ENCODE peak calls at places on chromosome 2, in four cellular contexts. One of them, this sample, is unnamed.

GRCh38 chr2:157644776-157645175 is 16.1 kb upstream of the ACVR1C start:
- DNase-seq in HepG2: no peak
- DNase-seq in K562: no peak
- DNase-seq in WTC11: no peak
- DNase-seq in this sample: no peak

GRCh38 chr2:30655211-30655610 is 152.0 kb downstream of the CAPN13 start:
- DNase-seq in HepG2: no peak
- DNase-seq in WTC11: no peak
- DNase-seq in K562: no peak
- DNase-seq in this sample: no peak

GRCh38 chr2:16243411-16243996 is 303.2 kb downstream of the MYCN start:
- DNase-seq in K562: no peak
- DNase-seq in HepG2: no peak
- DNase-seq in WTC11: no peak
- DNase-seq in this sample: no peak

GRCh38 chr2:125095826-125096225 is 1070.7 kb downstream of the CNTNAP5 start:
- DNase-seq in WTC11: no peak
- DNase-seq in K562: no peak
- DNase-seq in HepG2: no peak
- DNase-seq in this sample: no peak

GRCh38 chr2:226508683-226509082 is 290.9 kb downstream of the IRS1 start:
- DNase-seq in K562: no peak
- DNase-seq in HepG2: no peak
- DNase-seq in WTC11: no peak
- DNase-seq in this sample: no peak

GRCh38 chr2:73368781-73369180 is 16.9 kb upstream of the ALMS1 start:
- DNase-seq in HepG2: no peak
- DNase-seq in WTC11: no peak
- DNase-seq in K562: peak
- DNase-seq in this sample: no peak

GRCh38 chr2:38192976-38193375 is 117.0 kb upstream of the CYP1B1 start:
- DNase-seq in K562: no peak
- DNase-seq in WTC11: no peak
- DNase-seq in HepG2: no peak
- DNase-seq in this sample: no peak

GRCh38 chr2:10405441-10405840 is 42.7 kb downstream of the ODC1 start:
- DNase-seq in HepG2: no peak
- DNase-seq in K562: no peak
- DNase-seq in WTC11: no peak
- DNase-seq in this sample: peak

GRCh38 chr2:128421286-128421685 is 102.6 kb upstream of the HS6ST1 start:
- DNase-seq in K562: no peak
- DNase-seq in HepG2: no peak
- DNase-seq in WTC11: no peak
- DNase-seq in this sample: no peak

GRCh38 chr2:26380281-26380680 is 21.4 kb upstream of the DRC1 start:
- DNase-seq in WTC11: no peak
- DNase-seq in K562: no peak
- DNase-seq in HepG2: no peak
- DNase-seq in this sample: peak

DNA sequence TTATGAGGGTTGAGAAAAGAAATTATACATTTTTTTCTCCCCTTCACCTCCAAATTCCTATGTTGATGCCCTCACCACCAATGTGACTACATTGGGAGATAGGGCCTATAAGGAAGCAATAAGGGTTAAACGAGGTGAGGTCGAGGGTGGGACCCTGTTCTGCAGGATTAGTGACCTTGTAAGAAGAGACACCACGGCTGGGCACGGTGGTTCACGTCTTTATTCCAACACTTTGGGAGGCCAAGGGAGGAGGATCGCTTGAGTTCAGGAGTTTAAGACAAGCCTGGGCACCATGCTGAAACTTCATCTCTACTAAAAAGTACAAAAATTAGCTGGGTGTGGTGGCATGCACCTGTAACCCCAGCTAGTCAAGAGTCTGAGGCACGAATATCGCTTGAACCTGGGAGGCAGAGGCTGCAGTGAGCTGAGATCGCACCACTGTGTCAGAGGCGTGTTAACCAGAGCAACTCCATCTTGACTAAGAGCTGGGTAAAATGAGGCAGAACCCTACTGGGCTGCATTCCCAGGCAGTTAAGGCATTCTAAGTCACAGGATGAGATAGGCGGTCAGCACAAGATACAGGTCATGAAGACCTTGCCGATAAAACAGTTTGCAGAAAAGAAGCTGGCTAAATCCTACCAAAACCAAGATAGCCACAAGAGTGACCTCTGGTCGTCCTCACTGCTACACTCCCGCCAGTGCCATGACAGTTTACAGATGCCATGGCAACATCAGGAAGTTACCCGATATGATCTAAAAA is 76.9 kb downstream of the NCAPH start:
- DNase-seq in HepG2: no peak
- DNase-seq in WTC11: no peak
- DNase-seq in K562: no peak
- DNase-seq in this sample: no peak
- TF ChIP-seq FOXJ3 in HepG2: no peak
- TF ChIP-seq FOXJ3 in WTC11: no peak
- TF ChIP-seq FOXJ3 in K562: no peak
- TF ChIP-seq FOXJ3 in this sample: no peak

DNA sequence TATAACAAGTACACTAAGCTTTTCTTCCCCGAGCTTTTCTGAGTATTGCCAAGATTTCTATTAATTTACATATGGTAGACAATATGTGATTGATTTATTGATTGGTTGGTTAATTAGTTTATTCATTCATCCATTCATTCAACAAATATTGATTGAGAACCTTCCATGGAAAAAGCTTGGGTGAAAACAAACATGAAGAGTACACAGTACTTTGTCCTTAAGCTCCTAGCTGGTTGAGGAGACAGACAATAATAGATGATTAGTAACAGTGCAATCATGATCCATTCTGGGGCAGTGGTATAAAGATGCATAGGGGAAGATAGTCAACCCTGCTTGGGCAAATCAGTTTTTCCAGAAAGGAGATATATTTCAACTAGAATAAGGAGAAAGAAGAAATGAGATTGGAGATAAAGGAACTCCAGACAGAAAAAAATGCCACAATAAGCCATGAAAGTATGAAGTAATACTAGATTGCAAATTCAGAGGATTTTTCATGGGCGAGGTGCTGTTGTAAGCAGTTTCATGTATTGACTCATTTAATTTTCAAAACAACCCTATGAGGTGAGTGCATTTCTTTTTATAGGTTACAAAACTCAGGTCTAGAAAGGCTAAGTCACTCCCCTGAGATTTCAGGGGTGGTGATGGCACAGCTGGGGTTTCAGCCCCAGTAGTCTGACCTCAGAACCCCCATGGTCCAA is 129.5 kb downstream of the RND3 start:
- DNase-seq in K562: no peak
- DNase-seq in HepG2: no peak
- DNase-seq in WTC11: no peak
- DNase-seq in this sample: no peak
- TF ChIP-seq FOXJ3 in K562: no peak
- TF ChIP-seq FOXJ3 in HepG2: no peak
- TF ChIP-seq FOXJ3 in WTC11: no peak
- TF ChIP-seq FOXJ3 in this sample: no peak

DNA sequence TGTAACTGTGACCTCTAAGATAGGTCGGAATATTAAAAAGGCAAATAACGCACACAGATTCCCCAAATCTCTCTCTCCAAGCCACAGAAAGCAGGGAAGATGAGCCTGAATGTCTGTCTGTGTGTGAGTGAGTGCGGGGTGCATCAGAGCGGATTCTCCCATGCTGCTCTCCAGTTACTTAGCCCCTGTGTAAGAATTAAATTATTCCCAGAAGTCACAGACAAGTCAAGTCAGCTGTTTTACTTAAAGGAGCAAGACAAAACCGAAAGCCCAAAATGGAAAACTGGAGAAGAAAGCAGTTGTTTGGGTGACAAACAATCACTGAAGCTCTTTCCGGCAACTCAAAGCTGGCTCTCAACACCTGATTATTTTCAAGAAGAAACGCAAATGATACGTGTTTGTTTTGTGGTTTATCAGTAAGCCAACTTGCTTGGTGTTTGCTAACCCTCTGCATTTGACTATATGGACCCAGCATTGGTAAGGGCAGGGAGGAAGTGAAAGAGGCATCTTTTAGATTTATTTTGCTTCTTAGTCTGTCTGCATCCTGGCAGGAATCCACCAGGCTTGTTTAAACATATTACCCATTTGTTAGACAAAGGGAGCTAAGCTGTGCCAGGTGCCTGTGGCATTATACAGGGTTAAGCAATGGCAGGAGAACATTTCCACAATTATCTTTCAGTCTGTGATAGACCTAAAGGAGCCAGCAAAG is 121.5 kb upstream of the CREB1 start:
- DNase-seq in K562: no peak
- DNase-seq in WTC11: no peak
- DNase-seq in HepG2: peak
- DNase-seq in this sample: no peak
- TF ChIP-seq FOXJ3 in K562: no peak
- TF ChIP-seq FOXJ3 in WTC11: no peak
- TF ChIP-seq FOXJ3 in HepG2: no peak
- TF ChIP-seq FOXJ3 in this sample: no peak

DNA sequence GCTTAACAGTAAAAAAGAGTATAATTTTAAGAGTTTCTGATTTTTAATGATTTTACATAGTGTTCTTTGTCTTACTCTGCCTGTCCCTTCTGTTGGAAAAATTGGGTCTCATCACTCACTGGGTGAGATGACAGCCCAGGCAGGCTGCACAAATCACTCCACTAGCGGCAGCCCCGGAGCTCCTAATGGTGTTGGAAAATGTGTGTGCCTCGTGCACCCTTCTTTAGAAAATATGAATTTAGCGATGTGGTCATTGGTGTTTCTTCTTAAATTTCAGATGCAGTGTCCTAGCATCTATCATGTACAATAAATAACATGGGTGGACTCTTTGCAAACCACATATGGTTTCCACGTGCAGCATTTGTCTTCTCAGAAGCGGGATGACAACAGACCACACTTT is 194.2 kb downstream of the ACKR3 start:
- DNase-seq in WTC11: no peak
- DNase-seq in HepG2: no peak
- DNase-seq in K562: no peak
- DNase-seq in this sample: no peak
- TF ChIP-seq FOXJ3 in WTC11: no peak
- TF ChIP-seq FOXJ3 in HepG2: no peak
- TF ChIP-seq FOXJ3 in K562: no peak
- TF ChIP-seq FOXJ3 in this sample: no peak